ENCODE peak calls at places on chromosomes 4 and X, in eight cellular contexts. S is mesenchymal stem cell, B is colonic mucosa, D is keratinocyte, U is neuronal stem cell, K is kidney, F is neural progenitor cell, J is SK-N-MC. C is an unnamed sample. For H3K36me3, the result is how much of the 10 kb centered on the place peaks cover.

GRCh38 chr4:6647169-6647568 is 6.7 kb downstream of the MRFAP1 start:
- DNase-seq in S (no peak), B (no peak), D (no peak), U (no peak), K (no peak), F (no peak), J (no peak), C (no peak)

GRCh38 chrX:108304210-108304609 is 134.0 kb downstream of the COL4A6 start:
- DNase-seq in S (peak), B (no peak), D (no peak), U (no peak), K (no peak), F (peak), J (no peak), C (no peak)

GRCh38 chr4:89754531-89754930 is 82.4 kb downstream of the SNCA start:
- DNase-seq in S (peak), B (no peak), D (no peak), U (no peak), K (no peak), F (no peak), J (no peak), C (peak)

GRCh38 chr4:128161138-128161537 is 100.0 kb downstream of the LARP1B start:
- DNase-seq in S (no peak), B (no peak), D (no peak), U (no peak), K (no peak), F (no peak), J (no peak), C (no peak)

GRCh38 chrX:34918856-34919255 is 23.7 kb upstream of the FAM47B start:
- DNase-seq in S (peak), B (no peak), D (no peak), U (peak), K (no peak), F (peak), J (peak), C (peak)

GRCh38 chrX:20217279-20217678 is 49.4 kb downstream of the RPS6KA3 start:
- DNase-seq in S (peak), B (no peak), D (no peak), U (no peak), K (no peak), F (no peak), J (peak), C (peak)

GRCh38 chrX:72247206-72247944 is 8.5 kb upstream of the ERCC6L start:
- DNase-seq in S (no peak), B (peak), D (no peak), U (no peak), K (no peak), F (no peak), J (no peak), C (no peak)

GRCh38 chr4:82473621-82474164 is 43.3 kb downstream of the ENOPH1 start:
- DNase-seq in S (no peak), B (no peak), D (no peak), U (no peak), K (no peak), F (no peak), J (no peak), C (no peak)

GRCh38 chr4:78057135-78057599 is at the start of gene FRAS1:
- DNase-seq in S (peak), B (peak), D (no peak), U (peak), K (peak), F (peak), J (no peak), C (peak)

GRCh38 chr4:37243061-37243460 is 1.5 kb upstream of the NWD2 start:
- DNase-seq in S (no peak), B (no peak), D (no peak), U (peak), K (no peak), F (peak), J (no peak), C (no peak)

GRCh38 chrX:100830547-100830946 is 10.4 kb downstream of the CSTF2 start:
- DNase-seq in S (no peak), B (no peak), D (no peak), U (no peak), K (no peak), F (no peak), J (no peak), C (no peak)

GRCh38 chr4:112276113-112276512 is 9.6 kb downstream of the TIFA start:
- DNase-seq in S (no peak), B (no peak), D (no peak), U (no peak), K (no peak), F (no peak), J (no peak), C (no peak)

GRCh38 chrX:110082156-110082555 is 79.2 kb downstream of the TMEM164 start:
- DNase-seq in S (peak), B (no peak), D (no peak), U (no peak), K (no peak), F (no peak), J (no peak), C (peak)

GRCh38 chr4:55407119-55407518 is 11.4 kb downstream of the TMEM165 start:
- DNase-seq in S (no peak), B (no peak), D (no peak), U (no peak), K (no peak), F (no peak), J (no peak), C (no peak)
- H3K36me3 ChIP-seq in S (under half), B (under half), D (under half), U (half or more), K (under half), F (under half), J (under half), C (half or more)

GRCh38 chr4:74400395-74400794 is 35.5 kb downstream of the EREG start:
- DNase-seq in S (no peak), B (no peak), D (no peak), U (no peak), K (no peak), F (no peak), J (no peak), C (no peak)

GRCh38 chr4:74395633-74396032 is 30.7 kb downstream of the EREG start:
- DNase-seq in S (peak), B (no peak), D (no peak), U (no peak), K (no peak), F (no peak), J (no peak), C (no peak)

GRCh38 chr4:74402692-74403460 is 37.9 kb downstream of the EREG start:
- DNase-seq in S (no peak), B (no peak), D (no peak), U (no peak), K (no peak), F (no peak), J (no peak), C (no peak)

GRCh38 chr4:74394476-74395136 is 29.7 kb downstream of the EREG start:
- DNase-seq in S (peak), B (peak), D (no peak), U (no peak), K (no peak), F (no peak), J (no peak), C (no peak)

GRCh38 chr4:74397748-74398426 is 32.9 kb downstream of the EREG start:
- DNase-seq in S (no peak), B (no peak), D (no peak), U (no peak), K (no peak), F (no peak), J (no peak), C (peak)
- H3K9ac ChIP-seq in S (peak), B (peak), D (no peak), U (no peak), K (no peak), F (no peak), J (no peak), C (peak)

GRCh38 chr4:185352202-185352601 is 43.5 kb downstream of the LRP2BP start:
- DNase-seq in S (no peak), B (no peak), D (no peak), U (no peak), K (no peak), F (no peak), J (no peak), C (no peak)
- H3K36me3 ChIP-seq in S (under half), B (under half), D (under half), U (under half), K (under half), F (under half), J (under half), C (under half)

DNA sequence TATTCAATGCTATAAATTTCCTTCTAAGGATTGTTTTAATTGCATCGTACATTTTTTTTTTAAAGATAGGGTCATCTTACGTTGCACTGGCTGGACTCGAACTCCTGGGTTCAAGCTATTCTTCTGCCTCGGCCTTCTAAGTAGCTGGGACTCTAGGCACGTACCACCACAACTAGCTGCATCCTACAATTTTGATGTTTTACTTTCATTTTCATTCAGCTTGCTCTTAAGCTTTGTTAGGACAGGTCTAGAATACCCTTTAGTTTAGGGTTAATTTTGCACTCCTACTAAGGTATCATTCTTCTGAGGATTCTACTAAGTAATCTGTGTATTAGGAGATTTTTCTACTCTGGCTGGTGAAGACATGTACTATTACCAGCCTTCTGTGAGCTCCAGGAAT is 50.2 kb upstream of the C1GALT1C1 start:
- DNase-seq in S (no peak), B (no peak), D (no peak), U (no peak), K (no peak), F (no peak), J (no peak), C (no peak)
- H3K9ac ChIP-seq in S (no peak), B (no peak), D (no peak), U (no peak), K (no peak), F (no peak), J (no peak), C (no peak)

DNA sequence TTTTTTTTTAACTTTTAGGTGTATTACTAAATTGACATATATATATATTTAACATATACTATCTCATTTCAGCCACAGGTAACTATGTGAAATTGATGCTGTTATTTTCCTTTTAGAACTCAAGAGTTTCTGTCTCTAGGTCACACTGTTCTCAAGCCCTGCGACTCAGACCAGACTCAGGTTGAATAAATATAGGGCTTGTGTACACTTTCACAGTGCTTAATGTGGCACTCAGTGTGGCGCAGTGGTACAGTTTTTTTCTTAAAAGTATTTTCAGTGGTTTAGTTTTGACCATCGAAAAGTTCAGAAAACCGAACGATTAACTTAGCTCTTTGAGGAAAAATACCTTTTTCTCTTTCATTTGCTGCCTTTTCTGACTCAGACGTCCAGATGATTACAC is 24.7 kb downstream of the PACRGL start:
- DNase-seq in S (no peak), B (no peak), D (no peak), U (no peak), K (no peak), F (no peak), J (no peak), C (no peak)
- H3K36me3 ChIP-seq in S (under half), B (under half), D (under half), U (half or more), K (under half), F (under half), J (under half), C (half or more)

GRCh38 chr4:145732895-145733880 is 53.2 kb downstream of the C4orf51 start:
- DNase-seq in S (peak), B (peak), D (no peak), U (peak), K (peak), F (peak), J (peak), C (peak)
- H3K9ac ChIP-seq in S (peak), B (peak), D (peak), U (peak), K (peak), F (peak), J (peak), C (peak)